ENCODE peak calls at places on chromosomes 12 and 14, in five cellular contexts. One of them, this sample, is unnamed. For H3K9me3, the result is how much of the 10 kb centered on the place peaks cover.

GRCh38 chr14:62532186-62532585 is 513.1 kb downstream of the KCNH5 start:
- DNase-seq in Caco-2: peak
- DNase-seq in left lung: no peak
- DNase-seq in stomach: no peak
- DNase-seq in ascending aorta: no peak
- DNase-seq in this sample: no peak

GRCh38 chr12:96198970-96199369 is 4.8 kb downstream of the ELK3 start:
- DNase-seq in Caco-2: no peak
- DNase-seq in left lung: no peak
- DNase-seq in stomach: no peak
- DNase-seq in ascending aorta: no peak
- DNase-seq in this sample: no peak

GRCh38 chr14:91332448-91333059 is 85.1 kb downstream of the CCDC88C start:
- DNase-seq in Caco-2: no peak
- DNase-seq in left lung: peak
- DNase-seq in stomach: peak
- DNase-seq in ascending aorta: no peak
- DNase-seq in this sample: no peak

GRCh38 chr12:57227315-57228115 is 2.0 kb upstream of the SHMT2 start:
- DNase-seq in Caco-2: no peak
- DNase-seq in left lung: no peak
- DNase-seq in stomach: no peak
- DNase-seq in ascending aorta: no peak
- DNase-seq in this sample: no peak

GRCh38 chr14:92556863-92557543 is 43.4 kb downstream of the RIN3 start:
- DNase-seq in Caco-2: no peak
- DNase-seq in left lung: no peak
- DNase-seq in stomach: no peak
- DNase-seq in ascending aorta: no peak
- DNase-seq in this sample: no peak

GRCh38 chr14:41609704-41610183 is 3.1 kb downstream of the LRFN5 start:
- DNase-seq in Caco-2: no peak
- DNase-seq in left lung: peak
- DNase-seq in stomach: no peak
- DNase-seq in ascending aorta: no peak
- DNase-seq in this sample: no peak

GRCh38 chr14:39491134-39491541 is 58.9 kb upstream of the FBXO33 start:
- DNase-seq in Caco-2: peak
- DNase-seq in left lung: no peak
- DNase-seq in stomach: no peak
- DNase-seq in ascending aorta: no peak
- DNase-seq in this sample: no peak

GRCh38 chr12:48988030-48988649 is 10.0 kb downstream of the WNT1 start:
- DNase-seq in Caco-2: peak
- DNase-seq in left lung: peak
- DNase-seq in stomach: peak
- DNase-seq in ascending aorta: no peak
- DNase-seq in this sample: no peak

GRCh38 chr12:3490848-3491382 is at the start of gene PRMT8:
- DNase-seq in Caco-2: peak
- DNase-seq in left lung: no peak
- DNase-seq in stomach: no peak
- DNase-seq in ascending aorta: no peak
- DNase-seq in this sample: no peak

GRCh38 chr12:3242199-3242863 is 165.2 kb downstream of the TSPAN9 start:
- DNase-seq in Caco-2: peak
- DNase-seq in left lung: no peak
- DNase-seq in stomach: no peak
- DNase-seq in ascending aorta: no peak
- DNase-seq in this sample: no peak

GRCh38 chr14:104111301-104112112 is 26.0 kb downstream of the ASPG start:
- DNase-seq in Caco-2: no peak
- DNase-seq in left lung: peak
- DNase-seq in stomach: peak
- DNase-seq in ascending aorta: no peak
- DNase-seq in this sample: no peak

DNA sequence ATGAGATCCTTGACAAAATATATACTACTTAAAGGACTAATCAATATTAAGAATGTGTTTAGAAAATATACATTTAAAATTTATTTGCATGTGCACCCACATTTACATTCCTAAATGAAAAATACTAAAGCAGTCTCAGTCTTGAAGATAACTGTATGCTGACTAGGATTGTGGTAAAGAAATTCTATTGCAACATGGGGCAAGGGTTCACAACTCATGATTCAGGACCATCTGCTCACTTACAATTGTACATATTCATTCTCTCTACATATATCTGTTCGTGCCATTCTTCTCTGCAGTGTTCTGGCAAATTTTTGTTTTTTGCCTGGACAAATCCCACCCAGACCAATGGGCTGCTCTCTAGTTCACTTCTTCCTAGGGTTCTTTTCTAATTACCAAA is 417.2 kb upstream of the NOVA1 start:
- DNase-seq in Caco-2: no peak
- DNase-seq in left lung: no peak
- DNase-seq in stomach: no peak
- DNase-seq in ascending aorta: no peak
- DNase-seq in this sample: no peak
- H3K9me3 ChIP-seq in Caco-2: under half
- H3K9me3 ChIP-seq in left lung: under half
- H3K9me3 ChIP-seq in stomach: under half
- H3K9me3 ChIP-seq in ascending aorta: under half
- H3K9me3 ChIP-seq in this sample: under half

GRCh38 chr12:132277961-132278360 is 51.4 kb downstream of the GALNT9 start:
- DNase-seq in Caco-2: no peak
- DNase-seq in left lung: peak
- DNase-seq in stomach: no peak
- DNase-seq in ascending aorta: no peak
- DNase-seq in this sample: no peak

GRCh38 chr12:132277374-132277801 is 52.0 kb downstream of the GALNT9 start:
- DNase-seq in Caco-2: no peak
- DNase-seq in left lung: peak
- DNase-seq in stomach: no peak
- DNase-seq in ascending aorta: no peak
- DNase-seq in this sample: no peak

GRCh38 chr12:132279184-132279889 is 50.1 kb downstream of the GALNT9 start:
- DNase-seq in Caco-2: peak
- DNase-seq in left lung: peak
- DNase-seq in stomach: peak
- DNase-seq in ascending aorta: no peak
- DNase-seq in this sample: no peak

GRCh38 chr12:132279930-132280329 is 49.5 kb downstream of the GALNT9 start:
- DNase-seq in Caco-2: no peak
- DNase-seq in left lung: no peak
- DNase-seq in stomach: no peak
- DNase-seq in ascending aorta: no peak
- DNase-seq in this sample: no peak

GRCh38 chr12:132278421-132279183 is 50.8 kb downstream of the GALNT9 start:
- DNase-seq in Caco-2: no peak
- DNase-seq in left lung: peak
- DNase-seq in stomach: no peak
- DNase-seq in ascending aorta: no peak
- DNase-seq in this sample: no peak
- H3K9me3 ChIP-seq in Caco-2: under half
- H3K9me3 ChIP-seq in left lung: under half
- H3K9me3 ChIP-seq in stomach: under half
- H3K9me3 ChIP-seq in ascending aorta: under half
- H3K9me3 ChIP-seq in this sample: under half

DNA sequence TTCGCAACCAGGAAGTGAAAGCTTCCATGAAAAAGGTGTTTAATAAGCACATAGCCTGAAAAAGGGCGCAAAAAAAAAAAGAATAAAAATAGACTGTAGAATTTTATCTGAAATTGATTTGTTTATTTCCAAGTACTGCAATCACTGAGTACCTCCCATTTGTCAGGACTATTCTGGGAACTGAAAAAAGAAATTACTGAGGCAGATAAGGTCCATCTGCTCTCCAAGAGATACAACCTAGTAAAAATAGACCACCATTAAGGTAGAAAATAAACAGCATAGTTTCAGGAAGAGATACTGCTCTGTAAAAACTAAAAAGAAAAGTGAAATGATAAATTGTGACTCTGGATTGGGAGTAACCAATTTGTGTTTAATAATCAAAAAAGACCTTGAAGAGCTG is 24.7 kb downstream of the OR4N2 start:
- DNase-seq in Caco-2: no peak
- DNase-seq in left lung: no peak
- DNase-seq in stomach: no peak
- DNase-seq in ascending aorta: no peak
- DNase-seq in this sample: no peak
- H3K9me3 ChIP-seq in Caco-2: under half
- H3K9me3 ChIP-seq in left lung: under half
- H3K9me3 ChIP-seq in stomach: under half
- H3K9me3 ChIP-seq in ascending aorta: under half
- H3K9me3 ChIP-seq in this sample: under half

GRCh38 chr14:103021817-103022668 is 35.3 kb downstream of the CDC42BPB start:
- DNase-seq in Caco-2: no peak
- DNase-seq in left lung: no peak
- DNase-seq in stomach: no peak
- DNase-seq in ascending aorta: no peak
- DNase-seq in this sample: no peak

GRCh38 chr14:103016594-103016993 is 40.8 kb downstream of the CDC42BPB start:
- DNase-seq in Caco-2: no peak
- DNase-seq in left lung: no peak
- DNase-seq in stomach: no peak
- DNase-seq in ascending aorta: no peak
- DNase-seq in this sample: no peak

GRCh38 chr14:103020271-103020910 is 37.0 kb downstream of the CDC42BPB start:
- DNase-seq in Caco-2: no peak
- DNase-seq in left lung: no peak
- DNase-seq in stomach: no peak
- DNase-seq in ascending aorta: no peak
- DNase-seq in this sample: no peak

GRCh38 chr14:103019827-103020226 is 37.5 kb downstream of the CDC42BPB start:
- DNase-seq in Caco-2: no peak
- DNase-seq in left lung: no peak
- DNase-seq in stomach: no peak
- DNase-seq in ascending aorta: no peak
- DNase-seq in this sample: no peak

GRCh38 chr14:103019236-103019635 is 38.1 kb downstream of the CDC42BPB start:
- DNase-seq in Caco-2: no peak
- DNase-seq in left lung: no peak
- DNase-seq in stomach: no peak
- DNase-seq in ascending aorta: no peak
- DNase-seq in this sample: no peak
- H3K9me3 ChIP-seq in Caco-2: under half
- H3K9me3 ChIP-seq in left lung: under half
- H3K9me3 ChIP-seq in stomach: under half
- H3K9me3 ChIP-seq in ascending aorta: under half
- H3K9me3 ChIP-seq in this sample: under half

GRCh38 chr12:23217158-23217557 is 592.2 kb downstream of the ETNK1 start:
- DNase-seq in Caco-2: no peak
- DNase-seq in left lung: no peak
- DNase-seq in stomach: no peak
- DNase-seq in ascending aorta: no peak
- DNase-seq in this sample: no peak

GRCh38 chr12:23217716-23218115 is 592.7 kb downstream of the ETNK1 start:
- DNase-seq in Caco-2: no peak
- DNase-seq in left lung: no peak
- DNase-seq in stomach: no peak
- DNase-seq in ascending aorta: no peak
- DNase-seq in this sample: no peak

GRCh38 chr12:23222801-23223200 is 597.8 kb downstream of the ETNK1 start:
- DNase-seq in Caco-2: no peak
- DNase-seq in left lung: no peak
- DNase-seq in stomach: no peak
- DNase-seq in ascending aorta: no peak
- DNase-seq in this sample: no peak

GRCh38 chr12:23221926-23222325 is 597.0 kb downstream of the ETNK1 start:
- DNase-seq in Caco-2: no peak
- DNase-seq in left lung: no peak
- DNase-seq in stomach: no peak
- DNase-seq in ascending aorta: no peak
- DNase-seq in this sample: no peak

GRCh38 chr12:23221066-23221465 is 596.1 kb downstream of the ETNK1 start:
- DNase-seq in Caco-2: peak
- DNase-seq in left lung: no peak
- DNase-seq in stomach: no peak
- DNase-seq in ascending aorta: no peak
- DNase-seq in this sample: no peak
- H3K9me3 ChIP-seq in Caco-2: under half
- H3K9me3 ChIP-seq in left lung: under half
- H3K9me3 ChIP-seq in stomach: under half
- H3K9me3 ChIP-seq in ascending aorta: under half
- H3K9me3 ChIP-seq in this sample: under half

This sample was measured in right atrium auricular region.